ENCODE peak calls at places on chromosomes 2 and 18, in four cellular contexts. One of them, this sample, is unnamed.

GRCh38 chr18:50460691-50461090 is 85.8 kb downstream of the SKA1 start:
- DNase-seq in gastrocnemius medialis: no peak
- DNase-seq in HCT116: no peak
- DNase-seq in Panc1: no peak
- DNase-seq in this sample: no peak

GRCh38 chr2:39435974-39436591 is 1.0 kb downstream of the MAP4K3 start:
- DNase-seq in gastrocnemius medialis: peak; percentile 72
- DNase-seq in HCT116: no peak
- DNase-seq in Panc1: no peak
- DNase-seq in this sample: no peak

GRCh38 chr2:130374587-130375290 is 18.9 kb downstream of the PTPN18 start:
- DNase-seq in Panc1: no peak
- DNase-seq in gastrocnemius medialis: no peak
- DNase-seq in HCT116: no peak
- DNase-seq in this sample: no peak

GRCh38 chr2:43995733-43996533 is at the start of gene LRPPRC:
- DNase-seq in HCT116: peak; percentile 94
- DNase-seq in gastrocnemius medialis: peak; percentile 95
- DNase-seq in Panc1: peak; percentile 88
- DNase-seq in this sample: peak; percentile 92

GRCh38 chr2:38610851-38611801 is 8.4 kb upstream of the HNRNPLL start:
- DNase-seq in gastrocnemius medialis: no peak
- DNase-seq in Panc1: no peak
- DNase-seq in HCT116: no peak
- DNase-seq in this sample: no peak

GRCh38 chr2:98518106-98518505 is 73.4 kb downstream of the INPP4A start:
- DNase-seq in gastrocnemius medialis: no peak
- DNase-seq in HCT116: no peak
- DNase-seq in Panc1: no peak
- DNase-seq in this sample: no peak

GRCh38 chr2:57490746-57491145 is 555.9 kb upstream of the VRK2 start:
- DNase-seq in gastrocnemius medialis: no peak
- DNase-seq in Panc1: no peak
- DNase-seq in HCT116: no peak
- DNase-seq in this sample: no peak

GRCh38 chr2:37026050-37026449 is 58.1 kb downstream of the HEATR5B start:
- DNase-seq in HCT116: peak; percentile 2
- DNase-seq in gastrocnemius medialis: no peak
- DNase-seq in Panc1: no peak
- DNase-seq in this sample: no peak

GRCh38 chr2:236871500-236872001 is 214.1 kb upstream of the COPS8 start:
- DNase-seq in gastrocnemius medialis: peak; percentile 41
- DNase-seq in Panc1: peak; percentile 45
- DNase-seq in HCT116: no peak
- DNase-seq in this sample: peak; percentile 77

GRCh38 chr2:149745396-149745925 is 157.9 kb upstream of the MMADHC start:
- DNase-seq in gastrocnemius medialis: no peak
- DNase-seq in HCT116: no peak
- DNase-seq in Panc1: no peak
- DNase-seq in this sample: no peak

GRCh38 chr2:6930913-6931312 is 13.7 kb downstream of the RNF144A start:
- DNase-seq in gastrocnemius medialis: no peak
- DNase-seq in Panc1: no peak
- DNase-seq in HCT116: no peak
- DNase-seq in this sample: no peak

GRCh38 chr2:205060269-205060668 is 515.0 kb downstream of the PARD3B start:
- DNase-seq in HCT116: no peak
- DNase-seq in Panc1: no peak
- DNase-seq in gastrocnemius medialis: no peak
- DNase-seq in this sample: no peak

GRCh38 chr2:147214900-147215299 is 629.9 kb upstream of the ACVR2A start:
- DNase-seq in Panc1: no peak
- DNase-seq in HCT116: no peak
- DNase-seq in gastrocnemius medialis: peak; percentile 3
- DNase-seq in this sample: no peak

GRCh38 chr2:100484390-100484789 is 14.1 kb downstream of the NMS start:
- DNase-seq in gastrocnemius medialis: no peak
- DNase-seq in Panc1: no peak
- DNase-seq in HCT116: no peak
- DNase-seq in this sample: no peak

GRCh38 chr18:76412010-76412817 is 82.8 kb downstream of the ZNF516 start:
- DNase-seq in Panc1: no peak
- DNase-seq in HCT116: no peak
- DNase-seq in gastrocnemius medialis: no peak
- DNase-seq in this sample: no peak

GRCh38 chr2:100818606-100819364 is 1.2 kb upstream of the NPAS2 start:
- DNase-seq in Panc1: no peak
- DNase-seq in gastrocnemius medialis: peak; percentile 88
- DNase-seq in HCT116: peak; percentile 10
- DNase-seq in this sample: no peak

GRCh38 chr2:212858496-212858895 is 292.9 kb downstream of the IKZF2 start:
- DNase-seq in Panc1: no peak
- DNase-seq in HCT116: no peak
- DNase-seq in gastrocnemius medialis: no peak
- DNase-seq in this sample: no peak

GRCh38 chr2:1758112-1758630 is 13.9 kb upstream of the PXDN start:
- DNase-seq in gastrocnemius medialis: no peak
- DNase-seq in HCT116: no peak
- DNase-seq in Panc1: no peak
- DNase-seq in this sample: no peak

GRCh38 chr2:108972663-108973062 is 16.4 kb downstream of the EDAR start:
- DNase-seq in Panc1: no peak
- DNase-seq in gastrocnemius medialis: no peak
- DNase-seq in HCT116: no peak
- DNase-seq in this sample: no peak

GRCh38 chr18:63346471-63347183 is 20.4 kb downstream of the KDSR start:
- DNase-seq in Panc1: no peak
- DNase-seq in gastrocnemius medialis: no peak
- DNase-seq in HCT116: no peak
- DNase-seq in this sample: no peak

GRCh38 chr2:139721454-139721995 is 941.3 kb upstream of the NXPH2 start:
- DNase-seq in HCT116: no peak
- DNase-seq in Panc1: no peak
- DNase-seq in gastrocnemius medialis: no peak
- DNase-seq in this sample: no peak

GRCh38 chr2:211860224-211860623 is 678.4 kb downstream of the ERBB4 start:
- DNase-seq in Panc1: no peak
- DNase-seq in gastrocnemius medialis: no peak
- DNase-seq in HCT116: no peak
- DNase-seq in this sample: no peak

GRCh38 chr18:32366586-32367538 is 103.8 kb downstream of the GAREM1 start:
- DNase-seq in HCT116: no peak
- DNase-seq in Panc1: no peak
- DNase-seq in gastrocnemius medialis: no peak
- DNase-seq in this sample: no peak

GRCh38 chr2:216341151-216341550 is 31.1 kb downstream of the MARCHF4 start:
- DNase-seq in HCT116: no peak
- DNase-seq in gastrocnemius medialis: no peak
- DNase-seq in Panc1: no peak
- DNase-seq in this sample: no peak

GRCh38 chr2:40329739-40330047 is 122.2 kb downstream of the SLC8A1 start:
- DNase-seq in HCT116: no peak
- DNase-seq in Panc1: no peak
- DNase-seq in gastrocnemius medialis: no peak
- DNase-seq in this sample: no peak

DNA sequence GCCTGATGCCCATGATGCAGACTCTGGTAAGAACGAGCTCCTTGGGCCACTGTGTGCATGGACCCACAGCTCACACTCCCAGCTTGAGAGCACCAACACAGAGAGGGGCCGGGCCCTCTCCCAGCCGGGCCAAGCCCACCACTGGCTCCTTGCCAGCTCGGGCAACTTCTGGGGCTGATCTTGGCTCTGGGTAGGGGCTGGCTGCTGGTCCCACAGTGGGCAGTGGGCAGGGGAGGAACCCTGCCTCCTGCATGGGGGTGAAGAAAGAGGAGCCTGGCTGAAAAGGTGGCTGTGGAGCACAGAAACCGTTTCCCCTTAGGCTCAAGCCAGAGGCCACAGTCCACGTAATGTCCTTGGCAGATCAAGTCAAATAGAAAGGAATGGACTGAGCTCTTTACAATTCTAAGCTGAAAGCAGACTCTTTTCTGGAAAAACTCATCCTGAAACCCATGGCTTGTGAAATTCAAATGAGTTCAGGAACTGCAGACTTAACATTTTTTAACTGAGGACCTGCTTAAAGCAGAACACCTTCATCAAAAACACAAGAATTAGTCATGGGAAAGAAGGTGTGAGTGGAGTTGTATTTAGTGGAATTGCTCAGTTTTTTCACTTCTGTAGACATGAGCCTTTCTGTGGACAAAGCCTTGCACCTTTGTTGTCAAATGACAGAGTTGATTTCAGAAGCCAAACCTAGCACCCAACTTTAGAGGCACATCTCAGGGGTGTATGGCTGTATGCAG is 104.9 kb downstream of the STPG4 start:
- DNase-seq in HCT116: no peak
- DNase-seq in Panc1: no peak
- DNase-seq in gastrocnemius medialis: no peak
- DNase-seq in this sample: no peak
- H3K36me3 ChIP-seq in HCT116: no peaks in the 10 kb centered on the region
- H3K36me3 ChIP-seq in Panc1: no peaks in the 10 kb centered on the region
- H3K36me3 ChIP-seq in gastrocnemius medialis: no peaks in the 10 kb centered on the region
- H3K36me3 ChIP-seq in this sample: no peaks in the 10 kb centered on the region

GRCh38 chr2:230874876-230875275 is 10.1 kb downstream of the ITM2C start:
- DNase-seq in Panc1: no peak
- DNase-seq in gastrocnemius medialis: no peak
- DNase-seq in HCT116: no peak
- DNase-seq in this sample: no peak

GRCh38 chr2:230873670-230874401 is 9.1 kb downstream of the ITM2C start:
- DNase-seq in Panc1: no peak
- DNase-seq in gastrocnemius medialis: no peak
- DNase-seq in HCT116: no peak
- DNase-seq in this sample: no peak

GRCh38 chr2:230874456-230874855 is 9.7 kb downstream of the ITM2C start:
- DNase-seq in gastrocnemius medialis: no peak
- DNase-seq in Panc1: no peak
- DNase-seq in HCT116: no peak
- DNase-seq in this sample: no peak

GRCh38 chr2:230877131-230877736 is 12.5 kb downstream of the ITM2C start:
- DNase-seq in Panc1: no peak
- DNase-seq in HCT116: no peak
- DNase-seq in gastrocnemius medialis: no peak
- DNase-seq in this sample: no peak

DNA sequence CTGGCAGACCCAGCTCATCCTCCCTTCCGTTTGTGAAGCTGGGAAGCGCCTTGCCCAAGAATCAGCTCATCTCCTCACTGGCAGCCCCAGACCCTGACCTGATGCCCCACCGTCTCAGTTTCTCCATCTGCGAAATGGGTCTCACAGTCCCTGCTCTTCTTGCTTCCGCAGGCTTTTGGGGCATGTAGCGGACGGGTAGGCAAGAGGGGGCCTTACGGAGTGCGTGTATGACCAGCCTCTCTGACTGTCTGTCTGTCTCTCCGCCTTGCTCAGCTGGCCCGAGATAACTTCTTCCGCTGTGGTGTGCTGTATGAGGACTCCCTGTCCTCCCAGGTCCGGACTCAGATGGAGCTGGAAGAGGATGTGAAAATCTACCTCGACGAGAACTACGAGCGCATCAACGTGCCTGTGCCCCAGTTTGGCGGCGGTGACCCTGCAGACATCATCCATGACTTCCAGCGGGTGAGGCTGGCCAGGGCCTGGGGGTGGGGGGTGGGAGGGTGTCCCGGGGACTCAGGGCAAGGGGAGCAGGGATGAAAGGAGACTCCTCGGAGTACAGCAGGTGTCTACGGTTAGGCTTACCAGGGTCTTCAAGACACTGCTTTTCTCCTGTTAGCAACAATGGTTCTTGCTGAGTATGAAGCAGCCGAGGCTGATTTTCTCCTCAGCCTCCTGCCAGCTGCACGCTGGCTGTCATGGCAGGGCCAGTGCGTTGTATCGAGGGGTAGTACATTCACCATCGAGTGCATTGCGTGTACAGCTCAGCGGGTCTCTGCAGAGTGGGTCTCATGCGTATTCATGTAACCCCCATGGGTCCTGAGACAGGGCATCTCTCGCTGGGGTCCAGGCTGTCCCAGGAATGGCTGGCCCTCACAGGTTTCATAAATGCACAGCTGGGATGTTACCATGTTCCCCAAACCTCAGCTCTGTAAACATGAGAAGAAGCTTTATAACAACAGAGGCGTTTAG is 10.9 kb downstream of the ITM2C start:
- DNase-seq in gastrocnemius medialis: no peak
- DNase-seq in HCT116: no peak
- DNase-seq in Panc1: no peak
- DNase-seq in this sample: no peak
- H3K36me3 ChIP-seq in gastrocnemius medialis: no peaks in the 10 kb centered on the region
- H3K36me3 ChIP-seq in HCT116: peaks cover 12% of the 10 kb centered on the region
- H3K36me3 ChIP-seq in Panc1: no peaks in the 10 kb centered on the region
- H3K36me3 ChIP-seq in this sample: peaks cover 69% of the 10 kb centered on the region

GRCh38 chr18:79452991-79453645 is 57.4 kb downstream of the NFATC1 start:
- DNase-seq in HCT116: no peak
- DNase-seq in Panc1: no peak
- DNase-seq in gastrocnemius medialis: no peak
- DNase-seq in this sample: no peak
- H3K36me3 ChIP-seq in HCT116: no peaks in the 10 kb centered on the region
- H3K36me3 ChIP-seq in Panc1: no peaks in the 10 kb centered on the region
- H3K36me3 ChIP-seq in gastrocnemius medialis: peaks cover 53% of the 10 kb centered on the region
- H3K36me3 ChIP-seq in this sample: no peaks in the 10 kb centered on the region

GRCh38 chr2:186508263-186508662 is 22.2 kb downstream of the ZC3H15 start:
- DNase-seq in HCT116: no peak
- DNase-seq in Panc1: no peak
- DNase-seq in gastrocnemius medialis: no peak
- DNase-seq in this sample: no peak

GRCh38 chr2:186498834-186499233 is 12.8 kb downstream of the ZC3H15 start:
- DNase-seq in Panc1: no peak
- DNase-seq in gastrocnemius medialis: no peak
- DNase-seq in HCT116: no peak
- DNase-seq in this sample: no peak

DNA sequence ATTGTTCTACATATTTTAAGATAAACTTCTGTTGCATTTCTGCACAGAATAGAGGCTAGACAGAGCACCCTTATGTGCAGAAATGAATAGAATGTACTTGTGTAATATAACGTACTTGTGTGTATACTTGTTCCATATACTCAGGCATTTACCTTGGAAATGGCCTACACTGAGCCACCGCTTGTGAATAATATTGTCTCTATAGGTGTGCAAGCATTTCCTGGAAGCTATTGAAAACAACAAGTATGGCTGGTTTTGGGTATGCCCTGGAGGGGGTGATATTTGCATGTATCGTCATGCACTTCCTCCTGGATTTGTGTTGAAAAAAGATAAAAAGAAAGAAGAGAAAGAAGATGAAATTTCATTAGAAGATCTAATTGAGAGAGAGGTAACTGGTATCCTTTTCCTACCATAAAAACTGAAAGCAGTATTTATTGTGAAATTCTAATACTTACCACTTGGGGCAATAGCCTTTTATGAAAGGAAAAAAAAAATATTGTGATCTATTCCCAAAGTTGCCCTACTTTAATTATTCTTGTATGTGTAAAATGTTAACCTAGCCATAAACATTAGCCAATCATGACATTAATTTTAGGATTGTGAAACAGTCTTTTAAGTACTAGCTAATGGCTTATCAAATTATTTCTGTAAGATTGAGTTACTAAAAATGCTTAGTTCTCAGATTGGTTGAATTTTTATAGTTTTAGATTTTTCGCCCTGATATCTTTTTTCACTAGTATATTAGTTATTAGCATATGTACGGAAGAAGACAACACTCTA is 18.0 kb downstream of the ZC3H15 start:
- DNase-seq in gastrocnemius medialis: no peak
- DNase-seq in Panc1: no peak
- DNase-seq in HCT116: no peak
- DNase-seq in this sample: no peak
- H3K36me3 ChIP-seq in gastrocnemius medialis: peaks cover 82% of the 10 kb centered on the region
- H3K36me3 ChIP-seq in Panc1: peaks cover 70% of the 10 kb centered on the region
- H3K36me3 ChIP-seq in HCT116: peaks cover 61% of the 10 kb centered on the region
- H3K36me3 ChIP-seq in this sample: peaks cover 90% of the 10 kb centered on the region

GRCh38 chr2:217800433-217801114 is 202.2 kb downstream of the TNS1 start:
- DNase-seq in gastrocnemius medialis: peak; percentile 3
- DNase-seq in HCT116: no peak
- DNase-seq in Panc1: no peak
- DNase-seq in this sample: no peak
- H3K36me3 ChIP-seq in gastrocnemius medialis: peaks cover 35% of the 10 kb centered on the region
- H3K36me3 ChIP-seq in HCT116: no peaks in the 10 kb centered on the region
- H3K36me3 ChIP-seq in Panc1: no peaks in the 10 kb centered on the region
- H3K36me3 ChIP-seq in this sample: peaks cover 6% of the 10 kb centered on the region

This sample was measured in SK-N-MC.